ENCODE peak calls at places on chromosome 15, in seven cellular contexts. G is stimulated activated CD8-positive, alpha-beta memory T cell treated with anti-CD3 and anti-CD28 coated beads, Interleukin-4, amount 100 ng/mL, for 24 hours; H is activated CD4-positive, alpha-beta T cell treated with anti-CD3 and anti-CD28 coated beads, Interleukin-2, amount 10 ng/mL, durations not matched to agents 7 days and 5 days; V is activated CD8-positive, alpha-beta memory T cell treated with anti-CD3 and anti-CD28 coated beads for 48 hours; Q is breast epithelium; E is H4; K is vagina. I is an unnamed sample.

GRCh38 chr15:34132881-34133280 is 31.0 kb downstream of the PGBD4 start:
- DNase-seq in G (no peak), H (no peak), V (no peak), Q (no peak), E (no peak), K (no peak), I (no peak)

GRCh38 chr15:40368701-40369473 is 10.9 kb downstream of the DISP2 start:
- DNase-seq in G (no peak), H (no peak), V (no peak), Q (no peak), E (no peak), K (no peak), I (no peak)

GRCh38 chr15:99721104-99721778 is 12.0 kb downstream of the LYSMD4 start:
- DNase-seq in G (no peak), H (no peak), V (no peak), Q (no peak), E (no peak), K (peak), I (no peak)

GRCh38 chr15:20310603-20311002 is 231.0 kb downstream of the GOLGA6L6 start:
- DNase-seq in G (no peak), H (no peak), V (no peak), Q (no peak), E (no peak), K (no peak), I (no peak)

GRCh38 chr15:40769310-40770146 is at the start of gene C15orf62:
- DNase-seq in G (peak), H (peak), V (peak), Q (peak), E (peak), K (no peak), I (peak)

GRCh38 chr15:38247336-38247735 is 5.3 kb upstream of the SPRED1 start:
- DNase-seq in G (no peak), H (no peak), V (no peak), Q (no peak), E (no peak), K (no peak), I (no peak)

GRCh38 chr15:59221479-59221878 is 14.8 kb downstream of the LDHAL6B start:
- DNase-seq in G (no peak), H (no peak), V (no peak), Q (no peak), E (no peak), K (peak), I (no peak)

GRCh38 chr15:82058517-82059204 is 12.8 kb upstream of the MEX3B start:
- DNase-seq in G (no peak), H (no peak), V (no peak), Q (no peak), E (no peak), K (no peak), I (no peak)

GRCh38 chr15:63501256-63502089 is 2.9 kb upstream of the USP3 start:
- DNase-seq in G (no peak), H (peak), V (no peak), Q (peak), E (peak), K (peak), I (no peak)

GRCh38 chr15:100775581-100776185 is 103.9 kb upstream of the ALDH1A3 start:
- DNase-seq in G (no peak), H (no peak), V (no peak), Q (no peak), E (no peak), K (no peak), I (no peak)

GRCh38 chr15:56496635-56497034 is 31.7 kb upstream of the MNS1 start:
- DNase-seq in G (no peak), H (peak), V (no peak), Q (no peak), E (peak), K (no peak), I (peak)

GRCh38 chr15:52011711-52012144 is 7.3 kb upstream of the MAPK6 start:
- DNase-seq in G (no peak), H (no peak), V (no peak), Q (no peak), E (peak), K (no peak), I (no peak)

GRCh38 chr15:62739082-62739481 is 303.5 kb upstream of the TPM1 start:
- DNase-seq in G (no peak), H (no peak), V (no peak), Q (no peak), E (peak), K (no peak), I (no peak)

GRCh38 chr15:65987100-65987499 is 117.8 kb downstream of the RAB11A start:
- DNase-seq in G (no peak), H (no peak), V (no peak), Q (no peak), E (no peak), K (no peak), I (no peak)

GRCh38 chr15:91867581-91868026 is 14.1 kb downstream of the SLCO3A1 start:
- DNase-seq in G (no peak), H (no peak), V (no peak), Q (peak), E (peak), K (peak), I (no peak)

GRCh38 chr15:31305375-31305774 is 21.3 kb upstream of the KLF13 start:
- DNase-seq in G (no peak), H (no peak), V (no peak), Q (no peak), E (no peak), K (no peak), I (no peak)

GRCh38 chr15:56211960-56212550 is 31.6 kb downstream of the RFX7 start:
- DNase-seq in G (no peak), H (no peak), V (no peak), Q (no peak), E (no peak), K (no peak), I (no peak)

GRCh38 chr15:21269121-21269520 is 171.2 kb downstream of the POTEB3 start:
- DNase-seq in G (no peak), H (no peak), V (no peak), Q (no peak), E (peak), K (no peak), I (no peak)

GRCh38 chr15:32803631-32804030 is 85.8 kb downstream of the GREM1 start:
- DNase-seq in G (no peak), H (no peak), V (no peak), Q (no peak), E (no peak), K (no peak), I (no peak)

GRCh38 chr15:52683585-52683984 is 4.4 kb upstream of the ATOSA start:
- DNase-seq in G (no peak), H (no peak), V (no peak), Q (no peak), E (no peak), K (no peak), I (no peak)

GRCh38 chr15:42220216-42220615 is 12.1 kb upstream of the VPS39 start:
- DNase-seq in G (no peak), H (no peak), V (no peak), Q (no peak), E (no peak), K (no peak), I (no peak)

GRCh38 chr15:44296625-44297524 is 8.4 kb downstream of the GOLM2 start:
- DNase-seq in G (no peak), H (no peak), V (no peak), Q (no peak), E (peak), K (no peak), I (no peak)

GRCh38 chr15:63895194-63895593 is 61.4 kb upstream of the HERC1 start:
- DNase-seq in G (no peak), H (no peak), V (no peak), Q (no peak), E (no peak), K (no peak), I (no peak)

GRCh38 chr15:82056900-82057825 is 11.3 kb upstream of the MEX3B start:
- DNase-seq in G (no peak), H (no peak), V (no peak), Q (no peak), E (no peak), K (no peak), I (no peak)